ENCODE peak calls at places on chromosomes 12 and 14, in four cellular contexts. One of them, this sample, is unnamed.

GRCh38 chr14:65413739-65414045 is 1.2 kb downstream of the FUT8 start:
- DNase-seq in posterior cingulate gyrus: no peak
- DNase-seq in BE2C: no peak
- DNase-seq in anterior cingulate cortex: no peak
- DNase-seq in this sample: no peak

GRCh38 chr14:95562892-95563685 is 28.2 kb downstream of the GLRX5 start:
- DNase-seq in posterior cingulate gyrus: no peak
- DNase-seq in BE2C: no peak
- DNase-seq in anterior cingulate cortex: no peak
- DNase-seq in this sample: peak

GRCh38 chr14:104345316-104346111 is 207.1 kb downstream of the KIF26A start:
- DNase-seq in anterior cingulate cortex: no peak
- DNase-seq in BE2C: peak
- DNase-seq in posterior cingulate gyrus: no peak
- DNase-seq in this sample: no peak

GRCh38 chr14:71130491-71131179 is 223.4 kb downstream of the PCNX1 start:
- DNase-seq in posterior cingulate gyrus: no peak
- DNase-seq in anterior cingulate cortex: no peak
- DNase-seq in BE2C: no peak
- DNase-seq in this sample: peak

GRCh38 chr12:91417649-91418048 is 235.0 kb upstream of the DCN start:
- DNase-seq in BE2C: no peak
- DNase-seq in posterior cingulate gyrus: no peak
- DNase-seq in anterior cingulate cortex: no peak
- DNase-seq in this sample: no peak

GRCh38 chr14:43887523-43887922 is 619.6 kb downstream of the FSCB start:
- DNase-seq in anterior cingulate cortex: no peak
- DNase-seq in BE2C: no peak
- DNase-seq in posterior cingulate gyrus: no peak
- DNase-seq in this sample: no peak

GRCh38 chr12:114916124-114916523 is 232.1 kb upstream of the TBX3 start:
- DNase-seq in anterior cingulate cortex: no peak
- DNase-seq in posterior cingulate gyrus: no peak
- DNase-seq in BE2C: no peak
- DNase-seq in this sample: no peak

GRCh38 chr14:31933716-31934115 is 143.4 kb upstream of the ARHGAP5 start:
- DNase-seq in posterior cingulate gyrus: no peak
- DNase-seq in BE2C: no peak
- DNase-seq in anterior cingulate cortex: no peak
- DNase-seq in this sample: no peak

GRCh38 chr12:118377005-118377890 is 893 bp downstream of the SUDS3 start:
- DNase-seq in BE2C: no peak
- DNase-seq in anterior cingulate cortex: no peak
- DNase-seq in posterior cingulate gyrus: no peak
- DNase-seq in this sample: no peak

GRCh38 chr12:67148265-67148664 is 120.9 kb upstream of the CAND1 start:
- DNase-seq in posterior cingulate gyrus: no peak
- DNase-seq in BE2C: no peak
- DNase-seq in anterior cingulate cortex: no peak
- DNase-seq in this sample: no peak

GRCh38 chr12:25718081-25718731 is 165.1 kb upstream of the LMNTD1 start:
- DNase-seq in BE2C: no peak
- DNase-seq in anterior cingulate cortex: no peak
- DNase-seq in posterior cingulate gyrus: no peak
- DNase-seq in this sample: no peak

GRCh38 chr14:92105845-92106094 is 612 bp downstream of the ATXN3 start:
- DNase-seq in anterior cingulate cortex: no peak
- DNase-seq in BE2C: peak
- DNase-seq in posterior cingulate gyrus: no peak
- DNase-seq in this sample: no peak

GRCh38 chr12:42332301-42332894 is 6.4 kb downstream of the PPHLN1 start:
- DNase-seq in anterior cingulate cortex: no peak
- DNase-seq in posterior cingulate gyrus: no peak
- DNase-seq in BE2C: peak
- DNase-seq in this sample: peak

GRCh38 chr12:41557081-41557480 is 369.0 kb downstream of the PDZRN4 start:
- DNase-seq in anterior cingulate cortex: no peak
- DNase-seq in posterior cingulate gyrus: no peak
- DNase-seq in BE2C: no peak
- DNase-seq in this sample: no peak

GRCh38 chr14:105333613-105334364 is 19.2 kb downstream of the PACS2 start:
- DNase-seq in posterior cingulate gyrus: no peak
- DNase-seq in anterior cingulate cortex: no peak
- DNase-seq in BE2C: peak
- DNase-seq in this sample: peak

GRCh38 chr12:53217930-53218307 is 10.9 kb upstream of the ITGB7 start:
- DNase-seq in anterior cingulate cortex: no peak
- DNase-seq in posterior cingulate gyrus: no peak
- DNase-seq in BE2C: no peak
- DNase-seq in this sample: no peak

GRCh38 chr14:29805415-29806123 is 122.1 kb downstream of the PRKD1 start:
- DNase-seq in posterior cingulate gyrus: no peak
- DNase-seq in anterior cingulate cortex: no peak
- DNase-seq in BE2C: no peak
- DNase-seq in this sample: peak

GRCh38 chr14:102711946-102712345 is 65.3 kb upstream of the TRAF3 start:
- DNase-seq in BE2C: no peak
- DNase-seq in anterior cingulate cortex: no peak
- DNase-seq in posterior cingulate gyrus: no peak
- DNase-seq in this sample: no peak

This sample was measured in SJCRH30.